ENCODE peak calls at places on chromosomes 3 and 15, in eight cellular contexts. One of them, this sample, is unnamed.

GRCh38 chr15:70466895-70467529 is 296.3 kb downstream of the UACA start:
- DNase-seq in naive thymus-derived CD8-positive, alpha-beta T cell: peak
- DNase-seq in ACHN: peak
- DNase-seq in fibroblast of mammary gland: peak
- DNase-seq in Ammon's horn: peak
- DNase-seq in ascending aorta: no peak
- DNase-seq in substantia nigra: peak
- DNase-seq in dermis blood vessel endothelial cell: peak
- DNase-seq in this sample: no peak

GRCh38 chr3:37814547-37814946 is 47.1 kb upstream of the CTDSPL start:
- DNase-seq in ACHN: peak
- DNase-seq in Ammon's horn: no peak
- DNase-seq in dermis blood vessel endothelial cell: peak
- DNase-seq in fibroblast of mammary gland: peak
- DNase-seq in substantia nigra: no peak
- DNase-seq in ascending aorta: no peak
- DNase-seq in naive thymus-derived CD8-positive, alpha-beta T cell: no peak
- DNase-seq in this sample: no peak

GRCh38 chr3:153029350-153029749 is 132.7 kb upstream of the RAP2B start:
- DNase-seq in ACHN: no peak
- DNase-seq in substantia nigra: no peak
- DNase-seq in dermis blood vessel endothelial cell: no peak
- DNase-seq in naive thymus-derived CD8-positive, alpha-beta T cell: no peak
- DNase-seq in Ammon's horn: no peak
- DNase-seq in ascending aorta: no peak
- DNase-seq in fibroblast of mammary gland: peak
- DNase-seq in this sample: no peak

GRCh38 chr3:46719735-46720271 is 2.1 kb upstream of the PRSS50 start:
- DNase-seq in ACHN: no peak
- DNase-seq in fibroblast of mammary gland: no peak
- DNase-seq in ascending aorta: no peak
- DNase-seq in naive thymus-derived CD8-positive, alpha-beta T cell: no peak
- DNase-seq in Ammon's horn: no peak
- DNase-seq in dermis blood vessel endothelial cell: no peak
- DNase-seq in substantia nigra: no peak
- DNase-seq in this sample: no peak

GRCh38 chr3:48430359-48431101 is 644 bp upstream of the PLXNB1 start:
- DNase-seq in Ammon's horn: no peak
- DNase-seq in substantia nigra: no peak
- DNase-seq in dermis blood vessel endothelial cell: no peak
- DNase-seq in naive thymus-derived CD8-positive, alpha-beta T cell: no peak
- DNase-seq in ascending aorta: no peak
- DNase-seq in fibroblast of mammary gland: no peak
- DNase-seq in ACHN: no peak
- DNase-seq in this sample: no peak

GRCh38 chr3:141707741-141708203 is 30.3 kb upstream of the RNF7 start:
- DNase-seq in naive thymus-derived CD8-positive, alpha-beta T cell: no peak
- DNase-seq in dermis blood vessel endothelial cell: peak
- DNase-seq in fibroblast of mammary gland: no peak
- DNase-seq in Ammon's horn: no peak
- DNase-seq in substantia nigra: no peak
- DNase-seq in ascending aorta: no peak
- DNase-seq in ACHN: no peak
- DNase-seq in this sample: no peak

GRCh38 chr15:69224383-69224782 is 63.9 kb downstream of the GLCE start:
- DNase-seq in ACHN: no peak
- DNase-seq in substantia nigra: no peak
- DNase-seq in Ammon's horn: no peak
- DNase-seq in ascending aorta: no peak
- DNase-seq in fibroblast of mammary gland: peak
- DNase-seq in naive thymus-derived CD8-positive, alpha-beta T cell: no peak
- DNase-seq in dermis blood vessel endothelial cell: peak
- DNase-seq in this sample: no peak

GRCh38 chr15:79881254-79881653 is 15.6 kb downstream of the MTHFS start:
- DNase-seq in fibroblast of mammary gland: no peak
- DNase-seq in ascending aorta: no peak
- DNase-seq in dermis blood vessel endothelial cell: peak
- DNase-seq in naive thymus-derived CD8-positive, alpha-beta T cell: no peak
- DNase-seq in Ammon's horn: no peak
- DNase-seq in ACHN: no peak
- DNase-seq in substantia nigra: no peak
- DNase-seq in this sample: no peak

GRCh38 chr3:164459526-164460151 is 618.7 kb downstream of the SI start:
- DNase-seq in ascending aorta: no peak
- DNase-seq in substantia nigra: no peak
- DNase-seq in dermis blood vessel endothelial cell: no peak
- DNase-seq in naive thymus-derived CD8-positive, alpha-beta T cell: no peak
- DNase-seq in ACHN: no peak
- DNase-seq in Ammon's horn: no peak
- DNase-seq in fibroblast of mammary gland: peak
- DNase-seq in this sample: no peak

GRCh38 chr3:11290743-11291680 is 18.8 kb downstream of the ATG7 start:
- DNase-seq in ascending aorta: no peak
- DNase-seq in dermis blood vessel endothelial cell: peak
- DNase-seq in naive thymus-derived CD8-positive, alpha-beta T cell: peak
- DNase-seq in fibroblast of mammary gland: peak
- DNase-seq in ACHN: no peak
- DNase-seq in substantia nigra: no peak
- DNase-seq in Ammon's horn: no peak
- DNase-seq in this sample: no peak

GRCh38 chr3:55486101-55486856 is 827 bp downstream of the WNT5A start:
- DNase-seq in Ammon's horn: peak
- DNase-seq in ACHN: peak
- DNase-seq in dermis blood vessel endothelial cell: no peak
- DNase-seq in substantia nigra: no peak
- DNase-seq in fibroblast of mammary gland: peak
- DNase-seq in ascending aorta: no peak
- DNase-seq in naive thymus-derived CD8-positive, alpha-beta T cell: no peak
- DNase-seq in this sample: no peak

GRCh38 chr3:45638299-45639043 is 43.9 kb downstream of the LIMD1 start:
- DNase-seq in ACHN: no peak
- DNase-seq in dermis blood vessel endothelial cell: no peak
- DNase-seq in fibroblast of mammary gland: no peak
- DNase-seq in substantia nigra: no peak
- DNase-seq in naive thymus-derived CD8-positive, alpha-beta T cell: no peak
- DNase-seq in Ammon's horn: no peak
- DNase-seq in ascending aorta: no peak
- DNase-seq in this sample: no peak

GRCh38 chr3:64049136-64049535 is 25.8 kb upstream of the PSMD6 start:
- DNase-seq in substantia nigra: no peak
- DNase-seq in ACHN: peak
- DNase-seq in ascending aorta: no peak
- DNase-seq in Ammon's horn: no peak
- DNase-seq in naive thymus-derived CD8-positive, alpha-beta T cell: no peak
- DNase-seq in dermis blood vessel endothelial cell: peak
- DNase-seq in fibroblast of mammary gland: peak
- DNase-seq in this sample: no peak

GRCh38 chr3:242986-243706 is 46.6 kb downstream of the CHL1 start:
- DNase-seq in fibroblast of mammary gland: peak
- DNase-seq in substantia nigra: no peak
- DNase-seq in naive thymus-derived CD8-positive, alpha-beta T cell: no peak
- DNase-seq in ascending aorta: no peak
- DNase-seq in dermis blood vessel endothelial cell: no peak
- DNase-seq in Ammon's horn: no peak
- DNase-seq in ACHN: peak
- DNase-seq in this sample: no peak

GRCh38 chr3:8451696-8452095 is 49.9 kb upstream of the LMCD1 start:
- DNase-seq in dermis blood vessel endothelial cell: peak
- DNase-seq in ascending aorta: no peak
- DNase-seq in ACHN: no peak
- DNase-seq in Ammon's horn: no peak
- DNase-seq in fibroblast of mammary gland: peak
- DNase-seq in naive thymus-derived CD8-positive, alpha-beta T cell: no peak
- DNase-seq in substantia nigra: no peak
- DNase-seq in this sample: no peak

GRCh38 chr3:25856902-25857518 is 67.1 kb downstream of the OXSM start:
- DNase-seq in Ammon's horn: peak
- DNase-seq in naive thymus-derived CD8-positive, alpha-beta T cell: no peak
- DNase-seq in fibroblast of mammary gland: peak
- DNase-seq in substantia nigra: no peak
- DNase-seq in dermis blood vessel endothelial cell: peak
- DNase-seq in ACHN: peak
- DNase-seq in ascending aorta: no peak
- DNase-seq in this sample: no peak

GRCh38 chr15:79032656-79033055 is 57.9 kb downstream of the RASGRF1 start:
- DNase-seq in ascending aorta: peak
- DNase-seq in Ammon's horn: no peak
- DNase-seq in fibroblast of mammary gland: no peak
- DNase-seq in substantia nigra: no peak
- DNase-seq in naive thymus-derived CD8-positive, alpha-beta T cell: no peak
- DNase-seq in ACHN: no peak
- DNase-seq in dermis blood vessel endothelial cell: no peak
- DNase-seq in this sample: no peak